ENCODE peak calls at places on chromosomes 11 and 22, in nine cellular contexts. K, E, Z, O, B, W, G, D and Q are unnamed samples.

GRCh38 chr22:19520007-19520406 is 4.2 kb downstream of the CLDN5 start:
- DNase-seq in O (no peak), G (peak), Z (no peak), W (no peak), B (no peak), E (no peak), K (no peak), D (no peak), Q (no peak)

GRCh38 chr11:47004595-47005033 is 68.1 kb downstream of the CSTPP1 start:
- DNase-seq in E (peak), G (peak), B (peak), W (peak), O (peak), K (no peak), Z (peak), D (peak), Q (peak)

GRCh38 chr11:117249571-117249970 is 17.1 kb downstream of the RNF214 start:
- DNase-seq in O (no peak), Z (no peak), D (no peak), E (no peak), K (no peak), B (no peak), W (no peak), G (no peak), Q (no peak)

GRCh38 chr11:34970033-34970432 is 53.6 kb downstream of the PDHX start:
- DNase-seq in K (no peak), W (no peak), G (no peak), E (no peak), B (no peak), D (no peak), O (no peak), Z (no peak), Q (no peak)

GRCh38 chr11:128093689-128094088 is 493.7 kb downstream of the ETS1 start:
- DNase-seq in Z (no peak), O (no peak), G (no peak), E (no peak), D (no peak), W (no peak), K (no peak), B (no peak), Q (no peak)

GRCh38 chr11:44145011-44145777 is 49.7 kb downstream of the EXT2 start:
- DNase-seq in O (no peak), D (no peak), B (no peak), E (no peak), W (no peak), K (no peak), Z (no peak), G (no peak), Q (no peak)

GRCh38 chr11:112219476-112220232 is 6.6 kb upstream of the PTS start:
- DNase-seq in D (peak), E (peak), W (peak), Z (peak), K (peak), G (no peak), B (no peak), O (peak), Q (peak)

GRCh38 chr11:22349446-22349845 is 11.3 kb downstream of the SLC17A6 start:
- DNase-seq in K (no peak), Z (no peak), O (no peak), B (no peak), W (no peak), E (no peak), D (no peak), G (no peak), Q (no peak)

GRCh38 chr11:34630544-34630943 is 9.7 kb downstream of the EHF start:
- DNase-seq in K (no peak), W (no peak), G (no peak), Z (no peak), O (no peak), B (no peak), E (no peak), D (no peak), Q (no peak)

GRCh38 chr11:97772696-97773095 is 1248.1 kb upstream of the CNTN5 start:
- DNase-seq in O (no peak), G (no peak), W (no peak), D (no peak), K (no peak), B (no peak), E (peak), Z (peak), Q (no peak)

GRCh38 chr11:16843307-16843706 is 104.9 kb downstream of the C11orf58 start:
- DNase-seq in O (no peak), W (peak), K (no peak), G (no peak), Z (peak), E (no peak), D (peak), B (no peak), Q (no peak)

GRCh38 chr11:20247540-20248138 is 87.4 kb upstream of the DBX1 start:
- DNase-seq in O (no peak), K (peak), Z (no peak), D (no peak), G (no peak), W (no peak), E (no peak), B (no peak), Q (no peak)

GRCh38 chr22:44570476-44571445 is 72.7 kb upstream of the RTL6 start:
- DNase-seq in D (no peak), E (no peak), Z (peak), O (no peak), W (no peak), G (no peak), B (peak), K (no peak), Q (no peak)

GRCh38 chr11:16812274-16812673 is 73.8 kb downstream of the C11orf58 start:
- DNase-seq in K (peak), O (no peak), W (no peak), G (no peak), D (peak), Z (no peak), E (no peak), B (no peak), Q (no peak)

GRCh38 chr22:38110863-38111852 is 674 bp upstream of the BAIAP2L2 start:
- DNase-seq in K (peak), E (no peak), D (no peak), B (peak), G (no peak), O (no peak), Z (no peak), W (peak), Q (peak)

GRCh38 chr22:23110922-23111527 is 30.8 kb downstream of the RSPH14 start:
- DNase-seq in Z (no peak), W (no peak), K (no peak), G (no peak), B (no peak), E (no peak), D (no peak), O (no peak), Q (no peak)

GRCh38 chr11:120079750-120080610 is 57.9 kb downstream of the TRIM29 start:
- DNase-seq in K (no peak), W (no peak), Z (no peak), G (no peak), O (peak), D (peak), E (no peak), B (no peak), Q (peak)

GRCh38 chr11:96426356-96427103 is 36.7 kb downstream of the JRKL start:
- DNase-seq in K (peak), G (no peak), D (no peak), E (no peak), W (no peak), Z (peak), B (no peak), O (peak), Q (no peak)

GRCh38 chr11:93517041-93517440 is 26.1 kb downstream of the SMCO4 start:
- DNase-seq in O (no peak), G (no peak), Z (no peak), K (peak), E (no peak), D (no peak), B (no peak), W (no peak), Q (no peak)

DNA sequence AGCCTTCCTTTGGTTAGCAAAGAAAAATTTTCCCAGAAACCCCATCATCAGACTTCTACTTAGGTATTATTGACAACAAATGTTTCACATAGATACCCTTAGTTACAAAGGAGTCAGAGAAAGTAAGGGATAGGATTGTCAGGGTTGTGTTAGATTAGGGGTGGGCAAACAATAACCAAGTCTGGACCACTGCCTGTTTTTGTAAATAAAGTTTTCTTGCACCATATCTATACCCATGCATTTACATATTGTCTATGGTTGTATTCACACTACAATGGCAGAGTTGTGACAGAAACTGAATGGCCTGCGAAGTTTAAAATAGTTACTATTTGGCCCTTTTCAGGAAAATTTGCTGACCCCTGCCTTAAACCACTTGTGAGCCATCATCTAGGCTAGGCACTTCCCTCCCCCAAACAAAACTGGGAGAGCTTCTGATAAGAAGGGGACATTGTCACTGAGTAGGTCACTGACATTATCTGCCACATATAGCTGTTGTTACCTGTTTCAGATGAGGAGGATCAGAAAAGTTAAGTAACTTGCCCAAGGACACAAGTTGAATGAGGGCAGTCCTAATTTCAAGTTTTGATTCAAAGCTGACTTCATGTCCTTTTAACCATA is 40.7 kb upstream of the TMEM135 start:
- DNase-seq in Z (no peak), K (no peak), B (no peak), W (no peak), D (no peak), O (no peak), G (no peak), E (no peak), Q (no peak)
- H3K4me3 ChIP-seq in Z (no peak), K (no peak), B (no peak), W (no peak), D (no peak), O (no peak), G (no peak), E (no peak), Q (no peak)

DNA sequence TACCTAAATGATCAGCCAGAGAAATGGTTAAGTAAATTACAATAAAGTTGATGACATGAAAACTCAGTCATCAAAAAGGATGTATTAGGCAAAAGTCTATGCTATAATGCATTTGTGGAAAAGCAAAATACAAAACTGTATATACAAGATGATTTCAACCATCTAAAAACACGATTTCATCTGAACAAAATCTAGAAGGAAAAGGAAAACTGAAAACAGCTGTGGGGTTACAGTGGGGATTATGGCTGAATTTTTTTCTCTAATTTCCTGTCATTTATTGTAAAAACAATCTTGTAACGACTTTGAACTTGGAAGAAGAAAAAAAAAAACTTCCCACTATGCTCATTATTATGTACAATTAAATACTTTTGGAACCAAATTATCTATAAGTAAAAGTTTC is 30.3 kb downstream of the CHEK2 start:
- DNase-seq in E (no peak), Z (no peak), O (no peak), W (no peak), D (no peak), B (no peak), G (no peak), K (no peak), Q (no peak)
- H3K4me3 ChIP-seq in E (no peak), Z (no peak), O (no peak), W (no peak), D (no peak), B (no peak), G (no peak), K (no peak), Q (no peak)

DNA sequence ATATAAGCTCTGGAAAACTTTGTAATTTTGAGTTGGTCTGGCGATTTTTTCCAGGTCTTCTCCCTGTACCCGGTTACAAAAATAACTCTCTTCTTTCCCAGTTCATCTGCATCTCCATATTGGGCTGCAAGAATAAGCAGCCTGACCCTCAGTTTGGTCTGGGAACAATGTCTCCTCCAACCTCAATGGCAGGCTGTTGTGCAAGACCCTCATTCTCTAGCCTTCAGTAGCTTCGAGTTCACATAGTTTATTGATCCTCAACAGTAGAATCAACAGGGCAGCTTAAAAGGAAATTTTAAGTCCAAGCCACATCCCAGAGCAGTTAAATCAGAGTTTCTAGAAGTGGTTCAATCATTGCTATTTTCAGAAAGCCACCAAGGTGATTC is 35.3 kb downstream of the TMPRSS5 start:
- DNase-seq in Z (no peak), O (no peak), E (no peak), K (no peak), D (no peak), B (no peak), G (no peak), W (no peak), Q (no peak)
- H3K4me3 ChIP-seq in Z (no peak), O (no peak), E (no peak), K (no peak), D (no peak), B (no peak), G (no peak), W (no peak), Q (no peak)

GRCh38 chr11:123405123-123405592 is 24.9 kb upstream of the GRAMD1B start:
- DNase-seq in W (no peak), D (peak), B (no peak), O (no peak), E (no peak), G (no peak), Z (peak), K (no peak), Q (no peak)
- H3K4me3 ChIP-seq in W (no peak), D (no peak), B (no peak), O (no peak), E (no peak), G (no peak), Z (peak), K (no peak), Q (no peak)

DNA sequence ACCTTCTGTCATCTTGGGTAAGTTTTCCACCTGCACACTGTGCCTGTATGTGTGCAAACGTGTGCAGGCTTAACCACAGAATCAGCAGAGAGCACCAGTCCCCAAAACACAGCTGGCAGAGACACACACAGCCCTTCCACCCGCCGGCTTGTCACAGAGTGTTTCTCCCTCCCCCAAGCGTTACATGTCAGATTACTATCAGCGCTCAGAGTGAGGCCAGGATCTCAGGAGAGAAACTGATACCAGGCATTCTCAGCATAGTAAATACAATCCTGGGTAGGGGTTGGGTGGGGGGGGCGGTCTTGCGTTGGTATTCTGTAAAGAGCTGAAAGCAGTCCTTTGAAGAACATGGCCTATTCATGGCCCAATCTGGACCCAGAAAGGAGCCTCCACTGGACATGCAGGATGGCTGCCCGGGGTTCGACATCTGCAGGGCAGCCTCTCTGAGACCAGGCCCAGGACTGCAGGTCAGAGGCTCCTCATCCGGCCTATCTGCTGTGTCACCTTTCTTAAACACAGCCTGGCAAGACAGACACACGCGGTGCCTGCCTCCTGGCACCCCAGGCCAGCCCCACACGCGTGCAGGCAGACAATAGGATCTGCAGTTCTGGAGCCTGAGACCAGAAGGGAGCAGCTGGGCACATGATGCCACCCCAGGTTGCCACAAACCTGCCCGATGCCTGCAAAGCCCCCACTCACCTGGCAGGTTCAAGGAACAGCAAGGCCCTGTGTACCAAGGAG is 1.7 kb downstream of the OSBPL5 start:
- DNase-seq in D (no peak), Z (no peak), E (no peak), O (peak), K (no peak), W (no peak), B (peak), G (no peak), Q (peak)
- H3K4me3 ChIP-seq in D (no peak), Z (peak), E (peak), O (peak), K (peak), W (peak), B (peak), G (peak), Q (no peak)

GRCh38 chr22:35227248-35227647 is 30.0 kb upstream of the HMGXB4 start:
- DNase-seq in W (no peak), O (peak), Z (no peak), B (no peak), E (no peak), D (no peak), G (no peak), K (no peak), Q (no peak)

GRCh38 chr22:35230417-35230816 is 26.9 kb upstream of the HMGXB4 start:
- DNase-seq in O (no peak), E (no peak), Z (no peak), D (no peak), W (no peak), K (no peak), B (no peak), G (no peak), Q (no peak)

GRCh38 chr22:35229865-35230264 is 27.4 kb upstream of the HMGXB4 start:
- DNase-seq in G (no peak), Z (no peak), W (no peak), O (no peak), B (no peak), E (no peak), D (no peak), K (no peak), Q (no peak)

GRCh38 chr22:35230839-35231584 is 26.3 kb upstream of the HMGXB4 start:
- DNase-seq in O (peak), B (no peak), D (peak), E (no peak), K (no peak), W (peak), Z (no peak), G (no peak), Q (no peak)

DNA sequence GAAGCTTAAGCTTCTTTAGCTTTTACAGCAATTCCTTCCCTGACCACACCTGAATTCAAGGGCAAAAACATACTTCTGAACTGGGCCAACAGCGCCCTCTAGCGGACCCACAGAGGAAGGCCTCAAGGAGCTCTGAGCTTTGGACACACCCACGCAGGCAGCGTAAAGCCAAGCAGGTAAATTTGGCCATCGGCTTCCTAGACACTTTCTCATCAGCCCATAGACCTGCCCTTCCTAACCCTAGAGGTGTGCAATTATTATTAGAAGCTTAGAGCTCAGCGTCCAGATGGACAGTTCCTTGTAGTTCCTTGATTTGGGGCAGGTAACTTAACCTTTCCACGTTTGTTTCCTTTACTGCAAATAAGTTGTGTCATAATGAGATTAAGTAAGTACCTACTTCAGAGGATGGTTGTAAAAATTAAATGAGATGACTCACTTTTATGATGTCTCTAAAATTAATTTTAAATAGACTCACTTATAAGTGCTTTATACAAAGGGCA is 25.7 kb upstream of the HMGXB4 start:
- DNase-seq in B (peak), G (peak), K (peak), E (peak), Z (peak), O (peak), W (peak), D (peak), Q (peak)
- H3K4me3 ChIP-seq in B (no peak), G (no peak), K (no peak), E (no peak), Z (no peak), O (no peak), W (no peak), D (no peak), Q (no peak)

GRCh38 chr22:46051646-46052045 is 74.7 kb upstream of the WNT7B start:
- DNase-seq in W (no peak), E (no peak), B (peak), D (peak), K (no peak), Z (no peak), G (no peak), O (no peak), Q (peak)

GRCh38 chr22:46052331-46052771 is 75.4 kb upstream of the WNT7B start:
- DNase-seq in O (no peak), B (peak), E (no peak), D (peak), K (no peak), Z (no peak), W (no peak), G (peak), Q (no peak)

GRCh38 chr22:46054091-46054877 is 77.3 kb upstream of the WNT7B start:
- DNase-seq in Z (no peak), W (peak), B (peak), E (no peak), K (no peak), D (peak), O (no peak), G (peak), Q (peak)

GRCh38 chr22:46053563-46054090 is 76.7 kb upstream of the WNT7B start:
- DNase-seq in W (peak), K (no peak), O (no peak), Z (no peak), G (peak), D (peak), E (no peak), B (peak), Q (peak)

DNA sequence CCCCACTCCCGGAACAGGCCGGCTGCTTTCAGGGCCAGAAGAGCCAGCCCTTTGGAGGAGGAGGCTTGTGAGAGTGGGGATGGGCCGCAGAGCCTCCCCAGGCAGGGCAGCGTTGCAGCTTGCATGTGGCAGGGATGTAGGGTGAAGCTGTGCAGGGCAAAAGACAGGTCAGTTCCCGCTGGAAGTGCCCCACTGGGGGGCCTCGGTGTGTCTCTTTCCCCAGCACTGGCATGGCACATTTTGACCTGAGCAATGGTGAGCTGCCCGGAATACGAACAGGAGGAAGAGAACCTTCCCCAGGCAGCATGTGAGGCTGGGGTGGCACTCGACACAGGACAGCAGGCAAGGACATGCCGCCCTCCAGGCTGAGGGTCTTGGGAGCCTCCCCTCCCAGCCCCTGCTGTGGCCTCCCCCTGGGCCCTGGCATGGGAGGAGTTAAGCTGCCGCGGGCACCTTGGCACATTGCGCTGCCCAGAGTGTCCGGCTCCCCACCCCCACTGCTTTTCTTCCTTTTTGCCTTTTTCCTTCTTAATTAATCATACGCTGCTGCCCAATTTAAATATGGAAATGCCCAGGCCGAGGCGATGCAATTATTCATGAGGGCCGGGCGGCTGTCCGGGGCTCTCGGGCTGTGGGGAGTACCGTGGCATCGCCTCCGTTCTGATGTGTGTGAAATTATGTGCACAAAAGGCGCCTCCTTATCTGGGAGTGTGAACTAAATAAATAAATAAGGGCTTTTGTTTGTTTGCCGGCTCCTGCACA is 76.0 kb upstream of the WNT7B start:
- DNase-seq in W (peak), G (no peak), Z (no peak), E (no peak), K (no peak), D (peak), B (peak), O (no peak), Q (peak)
- H3K4me3 ChIP-seq in W (peak), G (peak), Z (no peak), E (peak), K (no peak), D (peak), B (peak), O (no peak), Q (peak)

GRCh38 chr11:78351193-78351592 is 66.4 kb downstream of the GAB2 start:
- DNase-seq in K (peak), Z (no peak), D (no peak), O (peak), B (no peak), G (no peak), E (no peak), W (no peak), Q (no peak)
- H3K4me3 ChIP-seq in K (no peak), Z (no peak), D (no peak), O (peak), B (peak), G (no peak), E (no peak), W (no peak), Q (no peak)